ENCODE peak calls at places on chromosome 15, in nine cellular contexts. M is activated B cell treated with CpG ODN at 0.5 μM for 24 hours, L is A673, O is endodermal cell, Q is RWPE1, F is B cell, G is HFFc6, Z is astrocyte of the spinal cord, W is cardiac muscle cell. P is an unnamed sample.

GRCh38 chr15:43511012-43511885 is 6.2 kb upstream of the MAP1A start:
- DNase-seq in M (no peak), Z (no peak), G (no peak), Q (no peak), W (peak), L (peak), O (peak), F (peak), P (no peak)

GRCh38 chr15:35168464-35168863 is 83.4 kb upstream of the NANOGP8 start:
- DNase-seq in M (no peak), L (peak), Q (peak), G (peak), F (no peak), O (no peak), W (no peak), Z (peak), P (no peak)

GRCh38 chr15:64685230-64685886 is 90.0 kb downstream of the RBPMS2 start:
- DNase-seq in G (no peak), F (no peak), Z (no peak), L (no peak), W (no peak), Q (no peak), M (no peak), O (peak), P (no peak)

GRCh38 chr15:78108300-78109084 is 16.1 kb downstream of the SH2D7 start:
- DNase-seq in O (peak), G (peak), W (peak), L (peak), Q (peak), M (peak), F (peak), Z (peak), P (peak)

GRCh38 chr15:93093765-93094164 is 4.8 kb upstream of the RGMA start:
- DNase-seq in Z (no peak), Q (no peak), L (no peak), W (no peak), G (no peak), M (no peak), F (no peak), O (no peak), P (no peak)

GRCh38 chr15:58458076-58458475 is 26.3 kb downstream of the LIPC start:
- DNase-seq in O (no peak), G (no peak), W (peak), Z (no peak), L (no peak), M (no peak), F (no peak), Q (no peak), P (no peak)

GRCh38 chr15:71730277-71731144 is 79.8 kb upstream of the NR2E3 start:
- DNase-seq in G (peak), L (peak), M (no peak), F (no peak), Q (peak), W (peak), Z (peak), O (peak), P (no peak)

GRCh38 chr15:63243101-63243500 is 34.3 kb upstream of the APH1B start:
- DNase-seq in G (no peak), F (no peak), M (no peak), Q (no peak), W (no peak), Z (no peak), O (no peak), L (no peak), P (no peak)

GRCh38 chr15:72796515-72797337 is 13.2 kb upstream of the ADPGK start:
- DNase-seq in F (peak), M (peak), L (peak), Z (peak), G (no peak), O (peak), Q (peak), W (peak), P (peak)

GRCh38 chr15:93987068-93987467 is 244.3 kb upstream of the MCTP2 start:
- DNase-seq in W (no peak), O (no peak), M (no peak), L (no peak), F (no peak), G (no peak), Q (no peak), Z (no peak), P (no peak)

GRCh38 chr15:78658823-78659222 is 17.8 kb upstream of the CHRNB4 start:
- DNase-seq in Z (no peak), M (no peak), W (no peak), F (no peak), L (no peak), O (no peak), G (no peak), Q (no peak), P (no peak)

GRCh38 chr15:84784262-84784661 is 32.9 kb upstream of the ALPK3 start:
- DNase-seq in L (no peak), Z (no peak), F (no peak), Q (no peak), O (no peak), W (no peak), M (no peak), G (no peak), P (no peak)

GRCh38 chr15:62786123-62786825 is 256.3 kb upstream of the TPM1 start:
- DNase-seq in L (no peak), Q (no peak), O (no peak), W (no peak), G (no peak), Z (no peak), F (no peak), M (no peak), P (no peak)

GRCh38 chr15:75648156-75649000 is 666 bp downstream of the SNX33 start:
- DNase-seq in F (peak), O (peak), G (peak), Z (peak), M (no peak), W (peak), Q (no peak), L (no peak), P (peak)

GRCh38 chr15:60412807-60413597 is 15.2 kb upstream of the ANXA2 start:
- DNase-seq in M (no peak), Z (peak), Q (no peak), O (peak), L (no peak), W (no peak), F (no peak), G (peak), P (no peak)

GRCh38 chr15:99002226-99002625 is 5.4 kb downstream of the PGPEP1L start:
- DNase-seq in L (no peak), Q (no peak), Z (no peak), W (no peak), G (no peak), M (no peak), F (no peak), O (no peak), P (no peak)

DNA sequence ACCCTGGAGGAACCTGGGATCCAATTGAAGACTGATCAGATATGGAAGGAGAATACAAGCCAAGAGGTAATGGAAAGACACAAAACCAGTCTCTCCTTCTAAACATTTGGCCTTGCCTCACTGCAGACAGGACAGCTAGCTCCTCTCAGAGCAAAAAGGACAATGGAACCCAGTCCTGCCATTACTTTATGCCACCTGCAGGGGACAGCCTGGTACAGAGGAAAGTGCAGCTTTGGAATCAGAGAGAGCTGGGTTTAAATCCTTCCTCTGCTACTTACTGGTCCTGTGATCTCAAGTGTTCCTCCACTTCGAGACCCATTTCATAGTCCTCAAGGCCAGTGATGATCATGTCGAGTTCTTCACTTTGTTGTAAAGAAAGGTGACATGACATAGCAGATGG is 159.4 kb upstream of the SMAD3 start:
- DNase-seq in Q (no peak), Z (no peak), W (no peak), M (no peak), G (no peak), O (peak), L (no peak), F (no peak), P (no peak)
- TF ChIP-seq CTCF in Q (no peak), Z (peak), W (peak), M (no peak), G (peak), O (peak), L (peak), F (no peak), P (no peak)

GRCh38 chr15:45618813-45619212 is 16.0 kb upstream of the SQOR start:
- DNase-seq in Q (no peak), Z (no peak), W (no peak), F (no peak), L (peak), G (no peak), O (no peak), M (no peak), P (no peak)
- TF ChIP-seq CTCF in Q (no peak), Z (no peak), W (no peak), F (peak), L (no peak), G (peak), O (no peak), M (no peak), P (peak)

GRCh38 chr15:40870716-40871115 is 3.3 kb downstream of the RHOV start:
- DNase-seq in F (no peak), Q (no peak), Z (no peak), M (no peak), W (no peak), G (no peak), L (no peak), O (no peak), P (no peak)

GRCh38 chr15:40875996-40876740 is 2.1 kb upstream of the RHOV start:
- DNase-seq in W (no peak), O (no peak), Z (no peak), M (no peak), G (peak), F (no peak), Q (no peak), L (no peak), P (no peak)

GRCh38 chr15:40872791-40873526 is 1.1 kb downstream of the RHOV start:
- DNase-seq in Q (no peak), M (no peak), L (no peak), G (no peak), Z (no peak), O (peak), F (no peak), W (no peak), P (no peak)

GRCh38 chr15:40871749-40872617 is 2.1 kb downstream of the RHOV start:
- DNase-seq in Q (peak), O (peak), F (no peak), G (no peak), L (no peak), W (no peak), Z (no peak), M (no peak), P (peak)

DNA sequence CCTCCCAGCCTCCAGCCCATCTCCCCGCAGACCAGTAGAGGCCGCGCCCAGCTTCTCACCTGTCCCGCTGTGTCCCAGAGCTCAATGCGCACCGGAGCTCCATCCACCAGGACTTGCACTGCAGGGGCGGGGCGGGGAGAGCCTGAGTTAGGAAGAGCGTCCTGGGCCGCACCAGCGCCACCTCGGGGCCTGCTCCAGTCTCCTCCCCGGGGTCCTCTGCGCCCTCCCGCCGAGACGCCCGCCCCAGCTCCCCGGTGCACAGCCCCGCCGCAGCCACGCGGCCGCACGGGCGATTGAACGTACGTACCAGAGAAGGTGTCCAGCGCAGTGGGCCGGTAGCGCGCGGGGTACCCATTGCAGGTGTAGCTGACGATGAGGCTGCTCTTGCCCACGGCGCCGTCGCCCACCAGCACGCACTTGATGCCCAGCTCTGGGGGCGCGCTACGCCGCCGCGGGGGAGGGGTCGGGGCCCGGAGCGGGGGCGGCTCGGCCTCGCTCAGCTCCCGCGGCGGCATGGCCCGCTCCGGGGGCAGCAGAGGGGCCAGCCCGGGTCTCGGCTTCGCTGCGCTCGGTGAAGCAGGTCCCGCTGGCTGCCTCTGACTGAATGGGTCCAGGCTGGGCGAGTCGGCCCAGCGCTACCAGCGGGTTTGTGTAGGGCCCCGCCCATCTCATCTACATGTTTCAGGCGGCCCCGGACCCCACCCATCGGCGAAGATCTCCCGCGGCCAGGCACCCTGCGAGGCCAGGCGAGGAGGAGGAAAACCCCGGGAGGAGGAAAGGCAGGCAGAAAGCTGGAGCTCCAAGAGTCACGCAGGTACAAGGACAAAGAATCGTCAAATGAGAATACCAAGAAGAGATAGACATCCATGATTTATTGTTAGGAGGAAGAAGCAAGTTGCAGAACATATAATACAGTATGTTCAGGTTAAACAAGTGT is at the start of gene RHOV:
- DNase-seq in M (peak), W (peak), Q (peak), G (no peak), O (peak), L (peak), F (peak), Z (peak), P (peak)
- TF ChIP-seq CTCF in M (no peak), W (peak), Q (no peak), G (peak), O (peak), L (peak), F (peak), Z (peak), P (peak)

GRCh38 chr15:66085128-66085527 is 168.4 kb downstream of the MEGF11 start:
- DNase-seq in W (no peak), M (no peak), Z (no peak), L (peak), O (peak), G (no peak), F (no peak), Q (no peak), P (no peak)
- TF ChIP-seq CTCF in W (no peak), M (no peak), Z (no peak), L (peak), O (peak), G (no peak), F (peak), Q (no peak), P (no peak)

GRCh38 chr15:69780374-69780773 is 317.3 kb downstream of the TLE3 start:
- DNase-seq in M (no peak), Z (peak), O (no peak), F (no peak), G (no peak), L (no peak), W (no peak), Q (no peak), P (no peak)
- TF ChIP-seq CTCF in M (no peak), Z (no peak), O (no peak), F (no peak), G (no peak), L (no peak), W (no peak), Q (no peak), P (no peak)

DNA sequence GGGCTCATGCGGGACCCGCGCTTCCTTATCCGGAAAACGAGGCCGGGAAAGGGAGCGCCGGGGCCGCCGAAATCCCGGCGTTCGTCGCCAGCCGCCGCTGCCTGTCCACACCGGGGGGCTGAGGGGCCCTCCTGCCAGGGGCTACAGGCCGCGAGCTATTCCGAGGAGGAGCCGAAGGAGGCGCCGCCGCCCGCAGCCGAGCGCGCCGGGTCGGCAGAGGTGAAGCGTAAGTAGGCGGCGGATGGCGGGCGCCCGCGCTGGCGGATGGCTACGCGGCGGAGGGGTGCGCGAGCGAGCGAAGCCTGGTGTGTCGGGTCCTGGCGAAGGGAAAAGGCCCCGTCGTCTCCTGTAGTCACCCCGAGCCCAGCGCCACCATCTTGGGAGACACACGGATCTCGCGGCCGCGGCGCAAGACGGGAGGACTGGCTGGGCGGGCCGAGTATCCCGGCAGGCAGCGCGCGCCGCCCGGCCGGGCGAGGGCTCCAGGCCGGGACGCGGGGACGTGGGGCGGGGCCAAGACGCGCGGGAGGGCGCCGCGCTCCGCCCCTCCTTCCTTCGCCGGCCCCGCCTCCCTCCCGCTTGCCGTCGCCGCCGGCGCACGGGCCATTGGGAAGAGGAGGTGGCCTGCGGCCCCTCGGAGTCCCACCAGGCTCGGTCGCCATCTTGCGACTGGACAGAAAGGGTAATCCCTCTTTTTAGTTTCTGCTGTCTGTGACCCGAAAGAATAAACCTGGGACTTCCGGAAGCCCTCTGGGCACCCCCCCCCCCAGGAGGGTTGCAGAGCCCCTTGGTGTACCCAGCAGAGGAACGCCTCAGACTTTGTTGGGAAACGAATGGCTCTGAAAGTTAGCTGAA is at the start of gene UBE3A:
- DNase-seq in Z (peak), W (peak), L (peak), G (peak), F (peak), Q (peak), M (peak), O (peak), P (peak)
- TF ChIP-seq CTCF in Z (peak), W (peak), L (peak), G (peak), F (peak), Q (peak), M (no peak), O (no peak), P (no peak)

GRCh38 chr15:67254238-67255175 is at the start of the genes AAGAB and IQCH:
- DNase-seq in F (peak), O (peak), W (peak), Q (peak), L (peak), M (peak), Z (peak), G (peak), P (peak)
- TF ChIP-seq CTCF in F (no peak), O (no peak), W (no peak), Q (no peak), L (no peak), M (no peak), Z (no peak), G (peak), P (no peak)

GRCh38 chr15:26070095-26070532 is 207.0 kb upstream of the ATP10A start:
- DNase-seq in L (no peak), W (no peak), G (no peak), Q (no peak), Z (no peak), O (no peak), M (no peak), F (no peak), P (no peak)

GRCh38 chr15:26075770-26076169 is 212.6 kb upstream of the ATP10A start:
- DNase-seq in Z (no peak), Q (no peak), W (no peak), M (no peak), O (no peak), F (no peak), G (no peak), L (no peak), P (no peak)

GRCh38 chr15:26069204-26069603 is 206.1 kb upstream of the ATP10A start:
- DNase-seq in W (no peak), L (no peak), F (no peak), M (no peak), Z (no peak), O (no peak), Q (no peak), G (no peak), P (no peak)

GRCh38 chr15:26073430-26074333 is 210.6 kb upstream of the ATP10A start:
- DNase-seq in W (no peak), F (no peak), L (no peak), M (no peak), G (no peak), Z (no peak), O (no peak), Q (no peak), P (no peak)
- TF ChIP-seq CTCF in W (no peak), F (no peak), L (no peak), M (no peak), G (peak), Z (no peak), O (peak), Q (no peak), P (no peak)

GRCh38 chr15:82964890-82965289 is 12.4 kb upstream of the HOMER2 start:
- DNase-seq in L (no peak), Q (no peak), W (no peak), Z (no peak), F (no peak), M (no peak), G (no peak), O (no peak), P (no peak)
- TF ChIP-seq CTCF in L (no peak), Q (no peak), W (no peak), Z (no peak), F (no peak), M (no peak), G (no peak), O (no peak), P (no peak)